ENCODE peak calls at places on chromosomes 3 and 15, in six cellular contexts. One of them, this sample, is unnamed.

GRCh38 chr3:33544126-33544525 is 103.9 kb upstream of the UBP1 start:
- DNase-seq in A549: no peak
- DNase-seq in HCT116: no peak
- DNase-seq in HepG2: no peak
- DNase-seq in GM23338: no peak
- DNase-seq in SK-N-SH: no peak
- DNase-seq in this sample: no peak

GRCh38 chr3:126056681-126057546 is 27.0 kb downstream of the SLC41A3 start:
- DNase-seq in HCT116: no peak
- DNase-seq in HepG2: peak; percentile 85
- DNase-seq in SK-N-SH: peak; percentile 3
- DNase-seq in GM23338: no peak
- DNase-seq in A549: no peak
- DNase-seq in this sample: no peak

GRCh38 chr15:94125131-94125530 is 106.2 kb upstream of the MCTP2 start:
- DNase-seq in HepG2: no peak
- DNase-seq in SK-N-SH: no peak
- DNase-seq in GM23338: no peak
- DNase-seq in A549: no peak
- DNase-seq in HCT116: no peak
- DNase-seq in this sample: no peak

GRCh38 chr15:79467865-79468586 is 35.9 kb downstream of the MINAR1 start:
- DNase-seq in SK-N-SH: no peak
- DNase-seq in GM23338: no peak
- DNase-seq in A549: no peak
- DNase-seq in HepG2: no peak
- DNase-seq in HCT116: no peak
- DNase-seq in this sample: no peak

GRCh38 chr3:39038165-39038564 is 13.6 kb downstream of the SCN11A start:
- DNase-seq in GM23338: no peak
- DNase-seq in A549: no peak
- DNase-seq in SK-N-SH: no peak
- DNase-seq in HCT116: no peak
- DNase-seq in HepG2: no peak
- DNase-seq in this sample: no peak

GRCh38 chr15:78418239-78418638 is 19.8 kb upstream of the IREB2 start:
- DNase-seq in HepG2: no peak
- DNase-seq in GM23338: no peak
- DNase-seq in HCT116: no peak
- DNase-seq in A549: no peak
- DNase-seq in SK-N-SH: no peak
- DNase-seq in this sample: no peak

GRCh38 chr3:194306771-194307640 is 44.1 kb downstream of the CPN2 start:
- DNase-seq in HepG2: no peak
- DNase-seq in HCT116: no peak
- DNase-seq in GM23338: no peak
- DNase-seq in SK-N-SH: no peak
- DNase-seq in A549: no peak
- DNase-seq in this sample: no peak

GRCh38 chr3:167684389-167684993 is 30.7 kb upstream of the WDR49 start:
- DNase-seq in GM23338: peak; percentile 88
- DNase-seq in SK-N-SH: peak; percentile 41
- DNase-seq in HepG2: peak; percentile 64
- DNase-seq in HCT116: peak; percentile 46
- DNase-seq in A549: peak; percentile 6
- DNase-seq in this sample: peak; percentile 54

GRCh38 chr3:108014943-108015342 is 75.9 kb downstream of the CD47 start:
- DNase-seq in HCT116: no peak
- DNase-seq in SK-N-SH: no peak
- DNase-seq in GM23338: no peak
- DNase-seq in A549: no peak
- DNase-seq in HepG2: no peak
- DNase-seq in this sample: no peak

GRCh38 chr3:22612927-22613326 is 590.2 kb upstream of the UBE2E2 start:
- DNase-seq in A549: no peak
- DNase-seq in SK-N-SH: no peak
- DNase-seq in HepG2: peak; percentile 67
- DNase-seq in GM23338: no peak
- DNase-seq in HCT116: no peak
- DNase-seq in this sample: no peak

GRCh38 chr3:177057768-177058167 is 139.5 kb downstream of the TBL1XR1 start:
- DNase-seq in HepG2: no peak
- DNase-seq in GM23338: no peak
- DNase-seq in A549: no peak
- DNase-seq in HCT116: no peak
- DNase-seq in SK-N-SH: no peak
- DNase-seq in this sample: no peak

GRCh38 chr3:58236527-58237237 is 910 bp upstream of the ABHD6 start:
- DNase-seq in GM23338: peak; percentile 75
- DNase-seq in A549: peak; percentile 10
- DNase-seq in HepG2: no peak
- DNase-seq in HCT116: no peak
- DNase-seq in SK-N-SH: no peak
- DNase-seq in this sample: no peak

GRCh38 chr15:76139368-76140068 is 79.7 kb downstream of the TMEM266 start:
- DNase-seq in HepG2: peak; percentile 57
- DNase-seq in A549: peak; percentile 94
- DNase-seq in HCT116: peak; percentile 64
- DNase-seq in GM23338: peak; percentile 95
- DNase-seq in SK-N-SH: peak; percentile 81
- DNase-seq in this sample: peak; percentile 61

GRCh38 chr3:115233021-115233420 is 85.9 kb upstream of the ZBTB20 start:
- DNase-seq in SK-N-SH: no peak
- DNase-seq in HepG2: no peak
- DNase-seq in A549: no peak
- DNase-seq in GM23338: no peak
- DNase-seq in HCT116: no peak
- DNase-seq in this sample: no peak

GRCh38 chr15:41870689-41871081 is 23.2 kb downstream of the SPTBN5 start:
- DNase-seq in HepG2: no peak
- DNase-seq in SK-N-SH: no peak
- DNase-seq in HCT116: no peak
- DNase-seq in GM23338: no peak
- DNase-seq in A549: no peak
- DNase-seq in this sample: peak; percentile 60

GRCh38 chr15:96342143-96342466 is 11.6 kb downstream of the NR2F2 start:
- DNase-seq in GM23338: no peak
- DNase-seq in HepG2: no peak
- DNase-seq in HCT116: no peak
- DNase-seq in SK-N-SH: no peak
- DNase-seq in A549: no peak
- DNase-seq in this sample: no peak

GRCh38 chr3:30341079-30341478 is 265.3 kb upstream of the TGFBR2 start:
- DNase-seq in SK-N-SH: no peak
- DNase-seq in GM23338: no peak
- DNase-seq in A549: no peak
- DNase-seq in HepG2: no peak
- DNase-seq in HCT116: no peak
- DNase-seq in this sample: no peak

GRCh38 chr15:23857028-23857641 is 170.0 kb upstream of the NDN start:
- DNase-seq in SK-N-SH: peak; percentile 30
- DNase-seq in GM23338: peak; percentile 91
- DNase-seq in HCT116: no peak
- DNase-seq in HepG2: peak; percentile 53
- DNase-seq in A549: peak; percentile 43
- DNase-seq in this sample: no peak

GRCh38 chr15:38748710-38749109 is 184.1 kb upstream of the RASGRP1 start:
- DNase-seq in GM23338: no peak
- DNase-seq in A549: no peak
- DNase-seq in HepG2: no peak
- DNase-seq in SK-N-SH: no peak
- DNase-seq in HCT116: no peak
- DNase-seq in this sample: no peak

GRCh38 chr3:64422192-64422591 is 196.9 kb upstream of the PRICKLE2 start:
- DNase-seq in HepG2: no peak
- DNase-seq in HCT116: no peak
- DNase-seq in A549: no peak
- DNase-seq in SK-N-SH: no peak
- DNase-seq in GM23338: no peak
- DNase-seq in this sample: no peak

GRCh38 chr3:77161098-77161497 is 121.2 kb downstream of the ROBO2 start:
- DNase-seq in HCT116: no peak
- DNase-seq in SK-N-SH: no peak
- DNase-seq in GM23338: no peak
- DNase-seq in A549: no peak
- DNase-seq in HepG2: no peak
- DNase-seq in this sample: no peak

GRCh38 chr3:42532229-42532628 is 29.8 kb downstream of the VIPR1 start:
- DNase-seq in HepG2: no peak
- DNase-seq in GM23338: no peak
- DNase-seq in A549: no peak
- DNase-seq in HCT116: no peak
- DNase-seq in SK-N-SH: no peak
- DNase-seq in this sample: no peak

GRCh38 chr3:42531470-42531869 is 29.0 kb downstream of the VIPR1 start:
- DNase-seq in SK-N-SH: no peak
- DNase-seq in HCT116: no peak
- DNase-seq in HepG2: no peak
- DNase-seq in A549: no peak
- DNase-seq in GM23338: no peak
- DNase-seq in this sample: no peak

GRCh38 chr3:42529463-42529862 is 27.0 kb downstream of the VIPR1 start:
- DNase-seq in HepG2: no peak
- DNase-seq in GM23338: no peak
- DNase-seq in A549: no peak
- DNase-seq in HCT116: no peak
- DNase-seq in SK-N-SH: no peak
- DNase-seq in this sample: no peak

GRCh38 chr3:42527368-42527917 is 25.0 kb downstream of the VIPR1 start:
- DNase-seq in GM23338: no peak
- DNase-seq in HepG2: no peak
- DNase-seq in A549: no peak
- DNase-seq in HCT116: no peak
- DNase-seq in SK-N-SH: no peak
- DNase-seq in this sample: no peak

GRCh38 chr3:42530073-42530472 is 27.6 kb downstream of the VIPR1 start:
- DNase-seq in HCT116: no peak
- DNase-seq in SK-N-SH: no peak
- DNase-seq in HepG2: no peak
- DNase-seq in GM23338: no peak
- DNase-seq in A549: no peak
- DNase-seq in this sample: no peak
- H3K4me1 ChIP-seq in HCT116: peaks cover 3% of the 10 kb centered on the region
- H3K4me1 ChIP-seq in SK-N-SH: no peaks in the 10 kb centered on the region
- H3K4me1 ChIP-seq in HepG2: no peaks in the 10 kb centered on the region
- H3K4me1 ChIP-seq in GM23338: no peaks in the 10 kb centered on the region
- H3K4me1 ChIP-seq in A549: no peaks in the 10 kb centered on the region
- H3K4me1 ChIP-seq in this sample: no peaks in the 10 kb centered on the region

GRCh38 chr15:82177291-82178010 is 85.1 kb downstream of the EFL1 start:
- DNase-seq in GM23338: no peak
- DNase-seq in SK-N-SH: no peak
- DNase-seq in HepG2: no peak
- DNase-seq in A549: no peak
- DNase-seq in HCT116: no peak
- DNase-seq in this sample: no peak
- TF ChIP-seq REST in GM23338: no peak
- TF ChIP-seq REST in SK-N-SH: no peak
- TF ChIP-seq REST in HepG2: no peak
- TF ChIP-seq REST in A549: no peak
- TF ChIP-seq REST in HCT116: no peak
- TF ChIP-seq REST in this sample: no peak

GRCh38 chr3:19146685-19147650 is 1.3 kb upstream of the KCNH8 start:
- DNase-seq in GM23338: peak; percentile 97
- DNase-seq in SK-N-SH: peak; percentile 92
- DNase-seq in HepG2: peak; percentile 25
- DNase-seq in A549: peak; percentile 51
- DNase-seq in HCT116: peak; percentile 19
- DNase-seq in this sample: no peak

GRCh38 chr3:19151171-19151570 is 2.9 kb downstream of the KCNH8 start:
- DNase-seq in HCT116: no peak
- DNase-seq in SK-N-SH: no peak
- DNase-seq in A549: no peak
- DNase-seq in GM23338: no peak
- DNase-seq in HepG2: no peak
- DNase-seq in this sample: no peak

GRCh38 chr3:19148768-19149091 is 420 bp downstream of the KCNH8 start:
- DNase-seq in GM23338: no peak
- DNase-seq in A549: no peak
- DNase-seq in SK-N-SH: no peak
- DNase-seq in HCT116: no peak
- DNase-seq in HepG2: no peak
- DNase-seq in this sample: no peak

GRCh38 chr3:19147905-19148767 is at the start of gene KCNH8:
- DNase-seq in A549: peak; percentile 3
- DNase-seq in SK-N-SH: peak; percentile 81
- DNase-seq in HCT116: no peak
- DNase-seq in GM23338: peak; percentile 80
- DNase-seq in HepG2: no peak
- DNase-seq in this sample: no peak

DNA sequence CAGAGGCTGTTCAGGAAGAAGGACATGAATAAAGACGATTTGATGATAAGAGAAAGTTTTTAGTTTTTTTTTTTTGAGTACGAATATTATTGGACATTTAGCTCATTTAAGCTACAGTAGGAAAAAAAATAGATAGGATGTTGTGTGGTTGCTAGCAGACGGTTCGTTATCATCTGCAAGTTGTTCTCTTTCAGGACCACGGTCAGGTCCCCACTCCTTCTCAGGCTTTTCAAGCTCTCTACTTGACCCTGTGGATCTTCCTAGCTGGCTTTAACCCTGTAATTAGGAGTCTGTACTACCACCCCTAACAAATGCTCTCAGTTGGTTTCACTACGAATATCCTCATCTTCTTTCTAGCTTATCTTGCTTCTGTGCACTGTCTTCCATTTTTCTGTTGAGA is 1.1 kb downstream of the KCNH8 start:
- DNase-seq in GM23338: peak; percentile 91
- DNase-seq in HCT116: no peak
- DNase-seq in SK-N-SH: no peak
- DNase-seq in A549: no peak
- DNase-seq in HepG2: no peak
- DNase-seq in this sample: no peak
- H3K4me3 ChIP-seq in GM23338: peak overlapping the region; percentile 90
- H3K4me3 ChIP-seq in HCT116: no peak overlapping the region
- H3K4me3 ChIP-seq in SK-N-SH: no peak overlapping the region
- H3K4me3 ChIP-seq in A549: no peak overlapping the region
- H3K4me3 ChIP-seq in HepG2: no peak overlapping the region
- H3K4me3 ChIP-seq in this sample: no peak overlapping the region

DNA sequence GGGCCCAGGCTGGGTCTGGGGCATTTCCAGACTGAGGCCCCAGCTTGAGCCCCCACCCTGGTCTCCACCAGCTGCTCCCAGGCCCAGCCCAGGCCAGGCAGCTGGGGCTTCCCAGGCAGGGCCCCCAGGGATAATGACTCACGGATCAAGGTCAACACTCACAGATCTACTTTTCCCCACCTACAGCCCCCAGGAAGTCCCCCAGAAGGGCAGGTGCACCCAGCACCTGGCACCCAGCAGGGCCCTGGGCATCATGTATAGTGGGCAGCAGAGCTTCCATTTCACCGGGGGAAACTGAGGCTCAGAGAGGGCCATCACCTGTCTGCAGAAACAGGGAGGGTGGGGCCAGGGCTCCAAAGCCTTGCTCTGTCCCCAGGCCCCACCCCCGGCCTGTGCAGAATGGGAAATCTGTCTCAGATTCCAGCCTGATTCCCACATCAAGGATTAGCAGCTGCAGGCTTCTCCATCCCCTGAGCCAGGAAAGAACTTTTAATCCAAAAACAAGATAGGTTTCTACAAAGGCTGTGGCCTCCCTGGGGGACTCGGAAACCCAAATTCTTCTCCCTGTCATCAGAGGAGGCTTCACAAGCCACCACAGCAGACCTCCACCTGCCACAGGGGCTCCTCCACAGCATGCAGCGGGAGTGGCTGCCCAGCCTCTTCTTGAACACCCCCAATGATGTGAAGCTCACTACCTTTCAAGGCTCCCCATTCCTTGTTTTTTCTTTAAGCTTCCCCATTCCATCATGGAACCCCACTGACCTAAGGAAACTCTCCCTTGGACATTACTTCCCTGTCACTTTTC is 49.8 kb downstream of the IQSEC1 start:
- DNase-seq in GM23338: no peak
- DNase-seq in HCT116: no peak
- DNase-seq in SK-N-SH: no peak
- DNase-seq in HepG2: no peak
- DNase-seq in A549: peak; percentile 28
- DNase-seq in this sample: no peak
- H3K4me1 ChIP-seq in GM23338: peaks cover 9% of the 10 kb centered on the region
- H3K4me1 ChIP-seq in HCT116: peaks cover 4% of the 10 kb centered on the region
- H3K4me1 ChIP-seq in SK-N-SH: peaks cover 30% of the 10 kb centered on the region
- H3K4me1 ChIP-seq in HepG2: no peaks in the 10 kb centered on the region
- H3K4me1 ChIP-seq in A549: peaks cover 35% of the 10 kb centered on the region
- H3K4me1 ChIP-seq in this sample: peaks cover 11% of the 10 kb centered on the region